ENCODE peak calls at places on chromosomes 11 and 22, in five cellular contexts. One of them, this sample, is unnamed.

GRCh38 chr22:44495629-44496028 is 2.4 kb downstream of the RTL6 start:
- DNase-seq in neural crest cell: no peak
- DNase-seq in foreskin fibroblast: no peak
- DNase-seq in progenitor cell of endocrine pancreas: no peak
- DNase-seq in BJ: no peak
- DNase-seq in this sample: no peak

GRCh38 chr11:6225024-6225423 is 9.4 kb downstream of the FHIP1B start:
- DNase-seq in foreskin fibroblast: no peak
- DNase-seq in progenitor cell of endocrine pancreas: no peak
- DNase-seq in BJ: no peak
- DNase-seq in neural crest cell: no peak
- DNase-seq in this sample: no peak

GRCh38 chr11:83641511-83641910 is 355.3 kb upstream of the CCDC90B start:
- DNase-seq in BJ: peak
- DNase-seq in foreskin fibroblast: peak
- DNase-seq in progenitor cell of endocrine pancreas: no peak
- DNase-seq in neural crest cell: no peak
- DNase-seq in this sample: no peak

GRCh38 chr11:78170413-78170812 is 18.0 kb downstream of the KCTD21 start:
- DNase-seq in neural crest cell: no peak
- DNase-seq in BJ: no peak
- DNase-seq in foreskin fibroblast: no peak
- DNase-seq in progenitor cell of endocrine pancreas: no peak
- DNase-seq in this sample: no peak

GRCh38 chr22:42305967-42306366 is 35.5 kb upstream of the TCF20 start:
- DNase-seq in progenitor cell of endocrine pancreas: no peak
- DNase-seq in BJ: no peak
- DNase-seq in foreskin fibroblast: no peak
- DNase-seq in neural crest cell: no peak
- DNase-seq in this sample: no peak

GRCh38 chr11:81658722-81659121 is 1074.9 kb downstream of the FAM181B start:
- DNase-seq in BJ: no peak
- DNase-seq in progenitor cell of endocrine pancreas: no peak
- DNase-seq in neural crest cell: no peak
- DNase-seq in foreskin fibroblast: no peak
- DNase-seq in this sample: peak

GRCh38 chr11:134476435-134477021 is 64.5 kb upstream of the B3GAT1 start:
- DNase-seq in foreskin fibroblast: peak
- DNase-seq in BJ: no peak
- DNase-seq in neural crest cell: peak
- DNase-seq in progenitor cell of endocrine pancreas: peak
- DNase-seq in this sample: no peak

GRCh38 chr22:37061611-37062365 is 10.2 kb downstream of the KCTD17 start:
- DNase-seq in progenitor cell of endocrine pancreas: no peak
- DNase-seq in BJ: no peak
- DNase-seq in neural crest cell: no peak
- DNase-seq in foreskin fibroblast: no peak
- DNase-seq in this sample: no peak

GRCh38 chr11:69014084-69014935 is 1.3 kb upstream of the MRGPRF start:
- DNase-seq in neural crest cell: no peak
- DNase-seq in BJ: no peak
- DNase-seq in foreskin fibroblast: peak
- DNase-seq in progenitor cell of endocrine pancreas: no peak
- DNase-seq in this sample: no peak

GRCh38 chr22:49380095-49380827 is 447.4 kb downstream of the BRD1 start:
- DNase-seq in progenitor cell of endocrine pancreas: no peak
- DNase-seq in neural crest cell: no peak
- DNase-seq in foreskin fibroblast: no peak
- DNase-seq in BJ: no peak
- DNase-seq in this sample: no peak

GRCh38 chr11:102513869-102514268 is 16.7 kb downstream of the MMP7 start:
- DNase-seq in foreskin fibroblast: peak
- DNase-seq in progenitor cell of endocrine pancreas: no peak
- DNase-seq in neural crest cell: no peak
- DNase-seq in BJ: no peak
- DNase-seq in this sample: peak

GRCh38 chr11:113907681-113908080 is 3.1 kb downstream of the HTR3B start:
- DNase-seq in BJ: no peak
- DNase-seq in foreskin fibroblast: no peak
- DNase-seq in progenitor cell of endocrine pancreas: no peak
- DNase-seq in neural crest cell: no peak
- DNase-seq in this sample: no peak

GRCh38 chr11:113006916-113007445 is 45.8 kb downstream of the NCAM1 start:
- DNase-seq in BJ: no peak
- DNase-seq in neural crest cell: no peak
- DNase-seq in progenitor cell of endocrine pancreas: no peak
- DNase-seq in foreskin fibroblast: no peak
- DNase-seq in this sample: no peak

GRCh38 chr11:78318321-78318720 is 99.3 kb downstream of the GAB2 start:
- DNase-seq in neural crest cell: peak
- DNase-seq in BJ: no peak
- DNase-seq in progenitor cell of endocrine pancreas: no peak
- DNase-seq in foreskin fibroblast: no peak
- DNase-seq in this sample: no peak

GRCh38 chr11:109870313-109870712 is 222.9 kb upstream of the ZC3H12C start:
- DNase-seq in BJ: no peak
- DNase-seq in progenitor cell of endocrine pancreas: no peak
- DNase-seq in neural crest cell: no peak
- DNase-seq in foreskin fibroblast: no peak
- DNase-seq in this sample: no peak

GRCh38 chr11:5291207-5291838 is 10.4 kb downstream of the OR51B4 start:
- DNase-seq in foreskin fibroblast: peak
- DNase-seq in neural crest cell: no peak
- DNase-seq in BJ: no peak
- DNase-seq in progenitor cell of endocrine pancreas: no peak
- DNase-seq in this sample: peak

GRCh38 chr11:93279911-93280347 is 50.6 kb upstream of the DEUP1 start:
- DNase-seq in neural crest cell: no peak
- DNase-seq in BJ: no peak
- DNase-seq in foreskin fibroblast: no peak
- DNase-seq in progenitor cell of endocrine pancreas: no peak
- DNase-seq in this sample: no peak

GRCh38 chr11:17343907-17344306 is 7.7 kb upstream of the NCR3LG1 start:
- DNase-seq in foreskin fibroblast: peak
- DNase-seq in neural crest cell: no peak
- DNase-seq in BJ: peak
- DNase-seq in progenitor cell of endocrine pancreas: no peak
- DNase-seq in this sample: no peak

GRCh38 chr22:42720263-42721044 is at the start of gene A4GALT:
- DNase-seq in progenitor cell of endocrine pancreas: no peak
- DNase-seq in BJ: no peak
- DNase-seq in foreskin fibroblast: peak
- DNase-seq in neural crest cell: no peak
- DNase-seq in this sample: no peak

GRCh38 chr22:24969588-24970301 is 17.2 kb downstream of the KIAA1671 start:
- DNase-seq in BJ: peak
- DNase-seq in progenitor cell of endocrine pancreas: no peak
- DNase-seq in neural crest cell: no peak
- DNase-seq in foreskin fibroblast: no peak
- DNase-seq in this sample: peak

GRCh38 chr11:75562048-75562835 is at the start of gene SERPINH1:
- DNase-seq in foreskin fibroblast: peak
- DNase-seq in BJ: no peak
- DNase-seq in progenitor cell of endocrine pancreas: peak
- DNase-seq in neural crest cell: peak
- DNase-seq in this sample: no peak

GRCh38 chr22:21026783-21027692 is 5.3 kb downstream of the SLC7A4 start:
- DNase-seq in BJ: no peak
- DNase-seq in progenitor cell of endocrine pancreas: no peak
- DNase-seq in foreskin fibroblast: peak
- DNase-seq in neural crest cell: no peak
- DNase-seq in this sample: peak

GRCh38 chr11:59076876-59077571 is 9.1 kb upstream of the GLYATL1B start:
- DNase-seq in BJ: no peak
- DNase-seq in progenitor cell of endocrine pancreas: no peak
- DNase-seq in neural crest cell: no peak
- DNase-seq in foreskin fibroblast: no peak
- DNase-seq in this sample: no peak

GRCh38 chr11:67732045-67732787 is 57.8 kb upstream of the ALDH3B2 start:
- DNase-seq in foreskin fibroblast: no peak
- DNase-seq in progenitor cell of endocrine pancreas: no peak
- DNase-seq in neural crest cell: no peak
- DNase-seq in BJ: no peak
- DNase-seq in this sample: peak
- TF ChIP-seq CTCF in foreskin fibroblast: peak
- TF ChIP-seq CTCF in progenitor cell of endocrine pancreas: peak
- TF ChIP-seq CTCF in neural crest cell: peak
- TF ChIP-seq CTCF in BJ: peak
- TF ChIP-seq CTCF in this sample: peak

GRCh38 chr11:10489444-10489785 is 34.4 kb downstream of the AMPD3 start:
- DNase-seq in neural crest cell: no peak
- DNase-seq in foreskin fibroblast: no peak
- DNase-seq in progenitor cell of endocrine pancreas: no peak
- DNase-seq in BJ: no peak
- DNase-seq in this sample: no peak

GRCh38 chr11:10488581-10489443 is 33.7 kb downstream of the AMPD3 start:
- DNase-seq in neural crest cell: no peak
- DNase-seq in progenitor cell of endocrine pancreas: no peak
- DNase-seq in BJ: no peak
- DNase-seq in foreskin fibroblast: no peak
- DNase-seq in this sample: no peak

GRCh38 chr11:10486161-10486840 is 31.2 kb downstream of the AMPD3 start:
- DNase-seq in foreskin fibroblast: no peak
- DNase-seq in neural crest cell: no peak
- DNase-seq in progenitor cell of endocrine pancreas: no peak
- DNase-seq in BJ: no peak
- DNase-seq in this sample: no peak

GRCh38 chr11:10487002-10487647 is 32.1 kb downstream of the AMPD3 start:
- DNase-seq in progenitor cell of endocrine pancreas: no peak
- DNase-seq in BJ: no peak
- DNase-seq in neural crest cell: no peak
- DNase-seq in foreskin fibroblast: no peak
- DNase-seq in this sample: no peak

GRCh38 chr11:10488121-10488580 is 33.1 kb downstream of the AMPD3 start:
- DNase-seq in progenitor cell of endocrine pancreas: no peak
- DNase-seq in BJ: no peak
- DNase-seq in neural crest cell: no peak
- DNase-seq in foreskin fibroblast: no peak
- DNase-seq in this sample: no peak
- TF ChIP-seq CTCF in progenitor cell of endocrine pancreas: no peak
- TF ChIP-seq CTCF in BJ: no peak
- TF ChIP-seq CTCF in neural crest cell: no peak
- TF ChIP-seq CTCF in foreskin fibroblast: no peak
- TF ChIP-seq CTCF in this sample: no peak

GRCh38 chr22:30413001-30413400 is 12.6 kb upstream of the MTFP1 start:
- DNase-seq in progenitor cell of endocrine pancreas: no peak
- DNase-seq in BJ: no peak
- DNase-seq in foreskin fibroblast: no peak
- DNase-seq in neural crest cell: no peak
- DNase-seq in this sample: no peak

GRCh38 chr22:30413745-30414524 is 11.6 kb upstream of the MTFP1 start:
- DNase-seq in neural crest cell: no peak
- DNase-seq in BJ: no peak
- DNase-seq in foreskin fibroblast: no peak
- DNase-seq in progenitor cell of endocrine pancreas: no peak
- DNase-seq in this sample: no peak

GRCh38 chr22:30416403-30416802 is 9.2 kb upstream of the MTFP1 start:
- DNase-seq in neural crest cell: no peak
- DNase-seq in foreskin fibroblast: no peak
- DNase-seq in BJ: no peak
- DNase-seq in progenitor cell of endocrine pancreas: no peak
- DNase-seq in this sample: no peak

GRCh38 chr22:30416843-30417242 is 8.7 kb upstream of the MTFP1 start:
- DNase-seq in progenitor cell of endocrine pancreas: no peak
- DNase-seq in neural crest cell: no peak
- DNase-seq in BJ: no peak
- DNase-seq in foreskin fibroblast: no peak
- DNase-seq in this sample: peak

DNA sequence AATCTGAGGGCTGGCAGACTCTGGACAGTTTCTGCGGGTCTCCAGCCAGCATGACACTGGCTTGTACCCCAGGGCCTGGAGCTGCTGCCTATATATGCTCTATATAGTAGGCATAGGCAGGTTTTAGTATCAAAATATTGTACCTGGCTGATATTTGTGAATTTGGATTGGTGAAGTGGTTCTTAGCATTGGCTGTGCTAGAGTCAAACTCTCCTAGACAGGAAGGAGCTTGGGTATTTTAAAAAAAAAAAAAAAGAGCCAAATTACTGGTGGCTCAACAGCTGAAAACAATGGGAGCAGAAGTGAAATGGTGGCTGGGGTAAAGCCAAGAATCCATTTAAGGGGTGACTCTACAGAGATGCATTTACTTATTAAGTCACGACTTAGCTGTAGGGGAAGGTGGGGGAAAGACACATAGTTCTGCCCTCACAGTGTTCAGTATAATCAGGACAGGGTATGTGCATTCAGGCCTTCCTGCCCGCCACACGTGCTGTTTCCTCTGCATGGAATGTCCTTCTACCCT is 11.0 kb upstream of the MTFP1 start:
- DNase-seq in progenitor cell of endocrine pancreas: no peak
- DNase-seq in foreskin fibroblast: peak
- DNase-seq in BJ: no peak
- DNase-seq in neural crest cell: no peak
- DNase-seq in this sample: no peak
- TF ChIP-seq CTCF in progenitor cell of endocrine pancreas: no peak
- TF ChIP-seq CTCF in foreskin fibroblast: no peak
- TF ChIP-seq CTCF in BJ: no peak
- TF ChIP-seq CTCF in neural crest cell: no peak
- TF ChIP-seq CTCF in this sample: no peak

GRCh38 chr11:86355256-86355655 is 19.4 kb upstream of the CCDC81 start:
- DNase-seq in foreskin fibroblast: no peak
- DNase-seq in BJ: no peak
- DNase-seq in neural crest cell: no peak
- DNase-seq in progenitor cell of endocrine pancreas: no peak
- DNase-seq in this sample: no peak

GRCh38 chr11:86365566-86365965 is 9.1 kb upstream of the CCDC81 start:
- DNase-seq in progenitor cell of endocrine pancreas: no peak
- DNase-seq in BJ: peak
- DNase-seq in foreskin fibroblast: peak
- DNase-seq in neural crest cell: no peak
- DNase-seq in this sample: no peak

GRCh38 chr11:86358720-86359119 is 16.0 kb upstream of the CCDC81 start:
- DNase-seq in foreskin fibroblast: no peak
- DNase-seq in neural crest cell: no peak
- DNase-seq in progenitor cell of endocrine pancreas: no peak
- DNase-seq in BJ: no peak
- DNase-seq in this sample: no peak

GRCh38 chr11:86363424-86363823 is 11.3 kb upstream of the CCDC81 start:
- DNase-seq in BJ: no peak
- DNase-seq in progenitor cell of endocrine pancreas: no peak
- DNase-seq in foreskin fibroblast: no peak
- DNase-seq in neural crest cell: no peak
- DNase-seq in this sample: no peak

DNA sequence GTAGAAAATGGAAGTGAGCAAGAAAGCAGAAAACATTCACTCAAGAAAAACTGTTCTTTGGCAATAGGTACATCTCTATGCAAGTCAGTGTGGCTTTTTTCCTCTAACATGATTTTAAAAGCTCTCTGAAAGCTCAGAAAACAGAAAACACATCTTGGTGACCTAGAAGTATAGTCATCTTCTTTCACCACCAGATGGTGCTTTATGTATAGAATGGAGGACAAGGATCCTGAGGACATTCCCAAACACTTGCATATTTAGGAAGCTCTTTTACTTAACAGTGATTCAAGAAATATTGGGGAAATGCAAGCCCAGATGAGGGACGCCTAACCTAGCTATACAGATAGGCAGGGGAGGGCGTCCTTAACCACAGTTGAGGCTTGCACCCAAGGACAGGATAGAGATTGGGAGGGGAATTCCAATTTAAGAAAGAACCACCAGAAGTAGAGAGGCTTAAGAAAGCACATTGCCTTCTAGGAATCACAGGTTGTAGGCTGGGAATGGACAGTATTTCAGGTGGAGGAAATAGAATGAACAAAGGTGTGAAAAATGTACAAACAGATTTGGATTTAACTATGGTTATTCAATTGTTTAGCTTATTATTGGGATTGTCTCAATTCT is 13.8 kb upstream of the CCDC81 start:
- DNase-seq in BJ: peak
- DNase-seq in neural crest cell: no peak
- DNase-seq in foreskin fibroblast: peak
- DNase-seq in progenitor cell of endocrine pancreas: no peak
- DNase-seq in this sample: peak
- TF ChIP-seq CTCF in BJ: peak
- TF ChIP-seq CTCF in neural crest cell: peak
- TF ChIP-seq CTCF in foreskin fibroblast: peak
- TF ChIP-seq CTCF in progenitor cell of endocrine pancreas: peak
- TF ChIP-seq CTCF in this sample: peak

This sample was measured in LNCaP clone FGC.